ENCODE peak calls at places on chromosomes 13 and 19, in four cellular contexts. G is cardiac muscle cell, J is epithelial cell of proximal tubule, F is ascending aorta. V is an unnamed sample.
A peak's percentile ranks its signal among the peaks of the same experiment; 100 is the strongest.

GRCh38 chr19:3073931-3074595 is 11.8 kb upstream of the TLE5 start:
- DNase-seq in G (no peak), J (no peak), F (no peak), V (no peak)

GRCh38 chr19:39382991-39383828 is 7.7 kb downstream of the PAF1 start:
- DNase-seq in G (no peak), J (no peak), F (no peak), V (no peak)

GRCh38 chr19:4635763-4636135 is 3.6 kb upstream of the TNFAIP8L1 start:
- DNase-seq in G (no peak), J (no peak), F (no peak), V (no peak)

GRCh38 chr19:35856001-35856400 is 710 bp upstream of the KIRREL2 start:
- DNase-seq in G (peak; percentile 68), J (no peak), F (no peak), V (no peak)

GRCh38 chr13:113974304-113975281 is 717 bp upstream of the C13orf46 start:
- DNase-seq in G (no peak), J (no peak), F (no peak), V (no peak)

GRCh38 chr13:69296130-69296529 is 811.5 kb upstream of the ATXN8OS start:
- DNase-seq in G (no peak), J (no peak), F (no peak), V (no peak)

GRCh38 chr19:41930926-41931592 is 2.8 kb upstream of the ERFL start:
- DNase-seq in G (no peak), J (no peak), F (no peak), V (no peak)

GRCh38 chr13:40158218-40158617 is 502.8 kb downstream of the COG6 start:
- DNase-seq in G (no peak), J (no peak), F (no peak), V (no peak)

GRCh38 chr19:47353307-47353712 is 4.2 kb downstream of the DHX34 start:
- DNase-seq in G (no peak), J (no peak), F (no peak), V (no peak)

GRCh38 chr13:30308548-30308947 is 1.2 kb upstream of the KATNAL1 start:
- DNase-seq in G (peak; percentile 50), J (no peak), F (no peak), V (no peak)

GRCh38 chr13:45626731-45627374 is 11.3 kb upstream of the ERICH6B start:
- DNase-seq in G (no peak), J (no peak), F (no peak), V (no peak)

GRCh38 chr13:113114511-113115362 is 7.9 kb upstream of the F10 start:
- DNase-seq in G (no peak), J (no peak), F (no peak), V (no peak)

GRCh38 chr13:105921711-105922110 is 613.8 kb downstream of the EFNB2 start:
- DNase-seq in G (no peak), J (no peak), F (no peak), V (no peak)

DNA sequence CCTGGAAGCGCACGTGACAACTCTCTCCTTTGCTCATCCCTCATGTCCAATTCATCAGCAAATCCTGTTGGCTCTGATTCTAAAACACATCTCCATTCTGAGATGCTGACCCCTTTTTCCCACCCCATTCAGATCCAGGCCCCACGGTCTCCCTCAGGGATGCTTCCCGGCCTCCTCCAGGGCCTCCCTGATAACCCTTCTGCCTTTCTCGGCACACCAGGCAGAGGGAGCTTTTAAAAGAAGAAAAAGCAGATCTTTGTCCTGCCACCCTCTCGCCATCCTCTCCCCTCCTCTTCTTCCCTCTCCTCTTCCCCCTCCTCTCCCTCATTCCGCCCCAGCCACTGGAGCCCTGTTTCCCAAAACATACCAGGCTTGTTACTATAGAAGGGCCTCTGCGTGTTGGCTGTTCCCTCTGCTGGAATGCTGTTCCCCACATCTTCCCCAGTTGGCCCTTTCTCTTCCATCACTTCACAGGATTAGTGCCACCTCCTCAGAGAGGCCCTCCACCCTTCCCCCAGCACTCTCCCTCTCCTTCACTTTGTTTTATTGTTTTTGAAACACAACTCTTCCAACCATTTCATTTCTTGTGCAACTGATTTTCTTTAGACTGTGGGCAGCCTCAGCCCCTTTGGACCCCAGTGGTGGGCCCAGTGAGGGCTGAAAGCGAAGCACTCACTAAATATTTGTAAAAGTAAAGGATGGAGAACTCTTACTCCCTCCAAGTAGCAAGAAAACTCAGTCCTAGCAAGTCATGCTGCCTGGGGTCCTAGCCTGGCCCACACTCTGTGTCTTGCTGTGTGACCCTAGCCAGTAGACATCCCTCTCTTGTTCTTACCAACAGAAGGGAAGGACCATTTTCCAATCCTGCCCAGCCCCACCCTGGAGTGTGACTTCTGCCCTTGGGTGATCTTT is 2.5 kb upstream of the CRLF1 start:
- DNase-seq in G (no peak), J (no peak), F (no peak), V (no peak)
- H3K4me3 ChIP-seq in G (no peak overlapping the region), J (no peak overlapping the region), F (no peak overlapping the region), V (no peak overlapping the region)

DNA sequence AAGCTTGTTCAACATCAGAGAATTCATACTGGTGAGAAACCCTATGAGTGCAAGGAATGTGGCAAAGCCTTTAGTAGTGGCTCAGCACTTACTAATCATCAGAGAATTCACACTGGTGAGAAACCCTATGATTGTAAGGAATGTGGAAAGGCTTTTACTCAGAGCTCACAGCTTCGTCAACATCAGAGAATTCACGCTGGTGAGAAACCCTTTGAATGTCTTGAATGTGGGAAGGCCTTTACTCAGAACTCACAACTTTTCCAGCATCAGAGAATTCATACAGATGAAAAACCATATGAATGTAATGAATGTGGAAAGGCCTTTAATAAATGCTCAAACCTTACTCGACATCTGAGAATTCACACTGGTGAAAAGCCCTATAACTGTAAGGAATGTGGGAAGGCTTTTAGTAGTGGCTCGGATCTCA is 25.2 kb downstream of the ZNF383 start:
- DNase-seq in G (no peak), J (no peak), F (no peak), V (no peak)
- H3K4me3 ChIP-seq in G (no peak overlapping the region), J (no peak overlapping the region), F (no peak overlapping the region), V (no peak overlapping the region)

GRCh38 chr19:45499196-45500180 is 1.2 kb downstream of the PPM1N start:
- DNase-seq in G (peak; percentile 49), J (no peak), F (no peak), V (peak; percentile 84)
- H3K4me3 ChIP-seq in G (peak overlapping the region; percentile 12), J (no peak overlapping the region), F (peak overlapping the region; percentile 39), V (no peak overlapping the region)

GRCh38 chr19:54470276-54470887 is 2.7 kb downstream of the CDC42EP5 start:
- DNase-seq in G (no peak), J (no peak), F (no peak), V (no peak)
- H3K4me3 ChIP-seq in G (no peak overlapping the region), J (peak overlapping the region; percentile 56), F (peak overlapping the region; percentile 54), V (no peak overlapping the region)

DNA sequence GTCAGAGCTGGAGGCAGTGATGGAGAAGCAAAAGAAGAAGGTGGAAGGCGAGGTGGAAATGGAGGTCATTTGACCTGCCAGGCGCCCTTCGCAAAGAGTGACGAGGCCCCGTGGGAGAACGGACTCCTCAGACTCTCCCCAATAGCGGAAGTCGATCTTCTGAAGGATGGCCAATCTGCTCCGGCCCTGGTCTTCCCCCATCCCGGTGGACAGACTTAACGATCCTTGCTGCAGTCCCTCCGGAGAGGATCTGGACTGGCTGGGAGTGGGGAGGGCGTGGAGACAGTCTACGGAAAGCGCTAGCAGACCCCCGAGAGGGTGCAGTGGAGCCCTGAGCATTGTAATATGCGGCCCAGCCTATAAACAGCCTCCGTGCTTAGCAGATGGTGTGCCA is 11.9 kb downstream of the EPS8L1 start:
- DNase-seq in G (no peak), J (no peak), F (no peak), V (no peak)
- H3K4me3 ChIP-seq in G (peak overlapping the region; percentile 36), J (peak overlapping the region; percentile 57), F (peak overlapping the region; percentile 56), V (no peak overlapping the region)

DNA sequence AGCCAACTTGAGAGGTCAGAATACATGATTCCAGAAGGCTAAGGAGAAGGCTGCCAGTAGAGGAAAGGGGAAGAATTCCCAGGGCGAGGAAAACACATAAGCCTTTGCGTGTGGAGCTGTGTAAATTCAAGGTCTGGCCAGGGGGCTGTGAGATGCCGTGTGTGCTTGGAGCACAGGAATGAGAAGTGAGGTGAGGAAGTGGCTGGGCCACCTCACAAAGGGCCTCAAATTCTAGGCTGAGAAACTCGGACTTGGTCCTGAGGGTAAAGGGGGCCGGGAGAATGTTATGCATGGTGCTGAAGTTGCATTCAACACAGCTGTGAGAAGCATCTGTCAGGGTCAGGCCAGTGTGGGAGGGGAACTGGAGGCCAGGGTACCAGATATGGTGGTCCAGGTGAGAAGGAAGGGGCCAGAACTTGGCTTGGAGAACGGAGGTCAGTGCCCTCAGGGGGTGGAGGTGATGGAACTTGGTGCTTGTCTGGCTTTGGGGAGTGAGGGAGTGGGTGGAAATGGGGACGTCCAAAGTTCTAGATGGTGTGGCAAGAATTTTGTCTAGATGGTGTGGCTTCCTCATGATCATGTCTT is 4.9 kb upstream of the ZNF580 start:
- DNase-seq in G (no peak), J (no peak), F (no peak), V (no peak)
- H3K4me3 ChIP-seq in G (peak overlapping the region; percentile 93), J (peak overlapping the region; percentile 88), F (peak overlapping the region; percentile 90), V (peak overlapping the region; percentile 99)

DNA sequence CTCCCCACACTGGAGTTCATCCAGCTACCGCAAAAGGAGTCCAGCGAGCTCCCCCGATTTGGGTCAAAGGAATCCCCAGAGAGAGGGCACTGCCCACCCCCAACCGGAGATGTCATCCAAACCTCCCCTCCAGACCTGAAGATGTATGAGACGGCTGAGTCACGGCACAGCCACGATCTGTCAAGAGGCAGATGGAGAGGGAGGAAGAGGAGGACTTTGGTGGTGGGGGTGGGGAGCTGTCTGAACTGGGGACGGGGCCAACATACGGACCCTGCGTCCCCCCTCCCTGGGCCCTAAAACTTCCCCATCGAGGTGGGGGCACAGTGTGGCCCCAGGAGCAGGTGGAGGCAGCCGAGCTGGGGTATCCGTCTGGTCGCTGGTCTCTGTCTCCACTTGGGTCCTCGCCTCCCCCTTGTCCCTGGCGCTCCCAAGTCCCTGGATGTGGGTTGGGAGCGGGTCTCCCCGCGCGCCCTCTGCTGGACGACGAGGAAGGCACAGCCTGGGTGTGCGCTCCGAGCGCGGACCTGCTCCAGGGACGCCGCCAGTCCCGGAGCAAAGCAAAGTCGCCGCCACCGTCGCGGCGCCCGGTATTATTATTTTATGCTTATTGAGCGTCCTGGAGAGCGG is 3.8 kb downstream of the PDE4A start:
- DNase-seq in G (peak; percentile 84), J (no peak), F (no peak), V (peak; percentile 80)
- H3K4me3 ChIP-seq in G (peak overlapping the region; percentile 16), J (peak overlapping the region; percentile 33), F (peak overlapping the region; percentile 41), V (peak overlapping the region; percentile 48)

GRCh38 chr19:49741210-49741844 is 21.8 kb downstream of the TSKS start:
- DNase-seq in G (no peak), J (no peak), F (no peak), V (no peak)

GRCh38 chr19:49744946-49745381 is 18.1 kb downstream of the TSKS start:
- DNase-seq in G (no peak), J (no peak), F (no peak), V (no peak)

GRCh38 chr19:49749771-49750170 is 13.3 kb downstream of the TSKS start:
- DNase-seq in G (no peak), J (no peak), F (no peak), V (no peak)

GRCh38 chr19:49749055-49749716 is 13.9 kb downstream of the TSKS start:
- DNase-seq in G (no peak), J (no peak), F (no peak), V (no peak)

DNA sequence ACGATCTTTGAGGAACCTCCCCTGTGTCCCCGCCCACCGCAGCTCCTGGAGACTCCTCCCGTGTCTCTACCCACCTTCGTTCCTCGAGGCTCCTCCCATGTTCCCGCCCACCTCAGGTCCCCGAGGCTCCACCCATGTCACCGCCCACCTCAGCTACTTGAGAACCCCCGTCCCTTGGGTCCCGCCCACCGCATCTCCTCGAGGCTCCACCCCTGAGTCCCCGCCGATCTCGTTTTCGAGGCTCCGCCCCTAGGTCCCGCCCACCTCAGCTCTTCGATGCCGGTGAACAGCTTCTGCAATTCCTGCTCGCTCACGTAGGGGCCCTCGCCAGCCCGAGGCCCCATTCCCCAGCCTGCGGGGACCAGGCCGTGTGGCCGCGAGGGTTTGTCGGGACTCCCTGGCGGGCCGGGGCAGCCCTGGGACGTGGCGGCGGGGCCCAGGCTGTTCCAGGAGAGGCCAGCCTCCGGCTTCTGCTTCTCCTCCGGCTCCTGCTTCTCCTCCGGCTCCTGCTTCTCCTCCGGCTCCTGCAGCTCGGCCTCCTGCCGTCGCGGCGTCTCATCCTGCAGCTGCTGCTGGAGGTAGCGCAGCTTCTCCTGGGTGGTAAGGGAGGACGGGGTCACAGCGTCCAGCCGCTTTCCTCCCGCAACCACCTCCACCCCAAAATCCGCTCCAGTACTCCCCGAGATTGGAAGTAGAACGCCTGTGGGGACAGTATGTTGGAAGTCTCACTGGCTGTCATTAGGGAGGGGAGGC is 16.7 kb downstream of the TSKS start:
- DNase-seq in G (no peak), J (no peak), F (no peak), V (peak; percentile 79)
- H3K4me3 ChIP-seq in G (no peak overlapping the region), J (no peak overlapping the region), F (no peak overlapping the region), V (no peak overlapping the region)

V was measured in GM06990.